ENCODE peak calls at places on chromosomes 13 and 19, in five cellular contexts. One of them, this sample, is unnamed.

GRCh38 chr13:90999401-90999800 is 348.1 kb upstream of the MIR17HG start:
- DNase-seq in cardiac muscle cell: no peak
- DNase-seq in mammary epithelial cell: no peak
- DNase-seq in PC-3: no peak
- DNase-seq in lower lobe of right lung: no peak
- DNase-seq in this sample: no peak

GRCh38 chr13:28716511-28716910 is 2.3 kb downstream of the SLC46A3 start:
- DNase-seq in cardiac muscle cell: no peak
- DNase-seq in mammary epithelial cell: peak
- DNase-seq in PC-3: peak
- DNase-seq in lower lobe of right lung: no peak
- DNase-seq in this sample: peak

GRCh38 chr19:49113762-49114629 is at the start of gene LIN7B:
- DNase-seq in cardiac muscle cell: peak
- DNase-seq in mammary epithelial cell: peak
- DNase-seq in PC-3: peak
- DNase-seq in lower lobe of right lung: peak
- DNase-seq in this sample: peak

GRCh38 chr19:46460981-46461380 is 10.4 kb downstream of the PNMA8A start:
- DNase-seq in cardiac muscle cell: no peak
- DNase-seq in mammary epithelial cell: peak
- DNase-seq in PC-3: no peak
- DNase-seq in lower lobe of right lung: no peak
- DNase-seq in this sample: no peak

GRCh38 chr13:35356572-35356971 is 119.9 kb downstream of the MAB21L1 start:
- DNase-seq in cardiac muscle cell: no peak
- DNase-seq in mammary epithelial cell: no peak
- DNase-seq in PC-3: no peak
- DNase-seq in lower lobe of right lung: peak
- DNase-seq in this sample: no peak

GRCh38 chr13:108263961-108264360 is 5.6 kb upstream of the TNFSF13B start:
- DNase-seq in cardiac muscle cell: no peak
- DNase-seq in mammary epithelial cell: no peak
- DNase-seq in PC-3: no peak
- DNase-seq in lower lobe of right lung: no peak
- DNase-seq in this sample: no peak

GRCh38 chr19:46896076-46896794 is 35.4 kb downstream of the ARHGAP35 start:
- DNase-seq in cardiac muscle cell: no peak
- DNase-seq in mammary epithelial cell: no peak
- DNase-seq in PC-3: no peak
- DNase-seq in lower lobe of right lung: peak
- DNase-seq in this sample: peak

GRCh38 chr13:85586422-85586831 is 212.8 kb downstream of the SLITRK6 start:
- DNase-seq in cardiac muscle cell: no peak
- DNase-seq in mammary epithelial cell: peak
- DNase-seq in PC-3: peak
- DNase-seq in lower lobe of right lung: no peak
- DNase-seq in this sample: peak

GRCh38 chr13:78100481-78100880 is 181.8 kb upstream of the EDNRB start:
- DNase-seq in cardiac muscle cell: no peak
- DNase-seq in mammary epithelial cell: no peak
- DNase-seq in PC-3: no peak
- DNase-seq in lower lobe of right lung: no peak
- DNase-seq in this sample: no peak

GRCh38 chr19:33493401-33494275 is 28.0 kb downstream of the PEPD start:
- DNase-seq in cardiac muscle cell: no peak
- DNase-seq in mammary epithelial cell: no peak
- DNase-seq in PC-3: no peak
- DNase-seq in lower lobe of right lung: peak
- DNase-seq in this sample: no peak

GRCh38 chr13:77343841-77344240 is 16.9 kb upstream of the MYCBP2 start:
- DNase-seq in cardiac muscle cell: no peak
- DNase-seq in mammary epithelial cell: no peak
- DNase-seq in PC-3: peak
- DNase-seq in lower lobe of right lung: no peak
- DNase-seq in this sample: no peak

GRCh38 chr19:18469245-18470107 is 31.5 kb upstream of the ISYNA1 start:
- DNase-seq in cardiac muscle cell: peak
- DNase-seq in mammary epithelial cell: no peak
- DNase-seq in PC-3: peak
- DNase-seq in lower lobe of right lung: peak
- DNase-seq in this sample: peak

GRCh38 chr19:54279441-54279962 is 1.4 kb downstream of the LILRB2 start:
- DNase-seq in cardiac muscle cell: no peak
- DNase-seq in mammary epithelial cell: no peak
- DNase-seq in PC-3: no peak
- DNase-seq in lower lobe of right lung: no peak
- DNase-seq in this sample: no peak

GRCh38 chr13:30877335-30877734 is 28.7 kb upstream of the MEDAG start:
- DNase-seq in cardiac muscle cell: no peak
- DNase-seq in mammary epithelial cell: no peak
- DNase-seq in PC-3: no peak
- DNase-seq in lower lobe of right lung: no peak
- DNase-seq in this sample: peak

GRCh38 chr13:74090397-74090796 is 43.8 kb downstream of the KLF12 start:
- DNase-seq in cardiac muscle cell: no peak
- DNase-seq in mammary epithelial cell: peak
- DNase-seq in PC-3: peak
- DNase-seq in lower lobe of right lung: no peak
- DNase-seq in this sample: no peak

GRCh38 chr13:94323746-94324408 is 155.6 kb downstream of the DCT start:
- DNase-seq in cardiac muscle cell: no peak
- DNase-seq in mammary epithelial cell: no peak
- DNase-seq in PC-3: no peak
- DNase-seq in lower lobe of right lung: no peak
- DNase-seq in this sample: no peak

GRCh38 chr13:31824705-31825512 is 85.6 kb downstream of the RXFP2 start:
- DNase-seq in cardiac muscle cell: no peak
- DNase-seq in mammary epithelial cell: no peak
- DNase-seq in PC-3: peak
- DNase-seq in lower lobe of right lung: no peak
- DNase-seq in this sample: peak

GRCh38 chr13:94712287-94712811 is at the start of gene SOX21:
- DNase-seq in cardiac muscle cell: no peak
- DNase-seq in mammary epithelial cell: peak
- DNase-seq in PC-3: peak
- DNase-seq in lower lobe of right lung: no peak
- DNase-seq in this sample: no peak

GRCh38 chr19:54138777-54139256 is 1.3 kb downstream of the CNOT3 start:
- DNase-seq in cardiac muscle cell: no peak
- DNase-seq in mammary epithelial cell: no peak
- DNase-seq in PC-3: no peak
- DNase-seq in lower lobe of right lung: no peak
- DNase-seq in this sample: no peak

GRCh38 chr19:50889638-50890037 is 16.4 kb downstream of the KLK2 start:
- DNase-seq in cardiac muscle cell: no peak
- DNase-seq in mammary epithelial cell: no peak
- DNase-seq in PC-3: peak
- DNase-seq in lower lobe of right lung: no peak
- DNase-seq in this sample: no peak

GRCh38 chr19:16293133-16294085 is 31.2 kb upstream of the KLF2 start:
- DNase-seq in cardiac muscle cell: no peak
- DNase-seq in mammary epithelial cell: no peak
- DNase-seq in PC-3: peak
- DNase-seq in lower lobe of right lung: no peak
- DNase-seq in this sample: peak

GRCh38 chr13:30805603-30806011 is 70.3 kb downstream of the ALOX5AP start:
- DNase-seq in cardiac muscle cell: peak
- DNase-seq in mammary epithelial cell: peak
- DNase-seq in PC-3: no peak
- DNase-seq in lower lobe of right lung: no peak
- DNase-seq in this sample: no peak

GRCh38 chr19:6948884-6949283 is 61.5 kb downstream of the ADGRE1 start:
- DNase-seq in cardiac muscle cell: no peak
- DNase-seq in mammary epithelial cell: no peak
- DNase-seq in PC-3: no peak
- DNase-seq in lower lobe of right lung: no peak
- DNase-seq in this sample: no peak

GRCh38 chr19:6955082-6955481 is 66.1 kb downstream of the MBD3L2B start:
- DNase-seq in cardiac muscle cell: no peak
- DNase-seq in mammary epithelial cell: no peak
- DNase-seq in PC-3: no peak
- DNase-seq in lower lobe of right lung: no peak
- DNase-seq in this sample: no peak

GRCh38 chr19:6947745-6948144 is 60.4 kb downstream of the ADGRE1 start:
- DNase-seq in cardiac muscle cell: no peak
- DNase-seq in mammary epithelial cell: no peak
- DNase-seq in PC-3: peak
- DNase-seq in lower lobe of right lung: no peak
- DNase-seq in this sample: peak

GRCh38 chr19:6956573-6956972 is 64.7 kb downstream of the MBD3L2B start:
- DNase-seq in cardiac muscle cell: no peak
- DNase-seq in mammary epithelial cell: no peak
- DNase-seq in PC-3: no peak
- DNase-seq in lower lobe of right lung: no peak
- DNase-seq in this sample: no peak

GRCh38 chr19:6952956-6953355 is 65.6 kb downstream of the ADGRE1 start:
- DNase-seq in cardiac muscle cell: no peak
- DNase-seq in mammary epithelial cell: no peak
- DNase-seq in PC-3: no peak
- DNase-seq in lower lobe of right lung: no peak
- DNase-seq in this sample: no peak
- TF ChIP-seq CTCF in cardiac muscle cell: no peak
- TF ChIP-seq CTCF in mammary epithelial cell: no peak
- TF ChIP-seq CTCF in PC-3: no peak
- TF ChIP-seq CTCF in lower lobe of right lung: no peak
- TF ChIP-seq CTCF in this sample: no peak

DNA sequence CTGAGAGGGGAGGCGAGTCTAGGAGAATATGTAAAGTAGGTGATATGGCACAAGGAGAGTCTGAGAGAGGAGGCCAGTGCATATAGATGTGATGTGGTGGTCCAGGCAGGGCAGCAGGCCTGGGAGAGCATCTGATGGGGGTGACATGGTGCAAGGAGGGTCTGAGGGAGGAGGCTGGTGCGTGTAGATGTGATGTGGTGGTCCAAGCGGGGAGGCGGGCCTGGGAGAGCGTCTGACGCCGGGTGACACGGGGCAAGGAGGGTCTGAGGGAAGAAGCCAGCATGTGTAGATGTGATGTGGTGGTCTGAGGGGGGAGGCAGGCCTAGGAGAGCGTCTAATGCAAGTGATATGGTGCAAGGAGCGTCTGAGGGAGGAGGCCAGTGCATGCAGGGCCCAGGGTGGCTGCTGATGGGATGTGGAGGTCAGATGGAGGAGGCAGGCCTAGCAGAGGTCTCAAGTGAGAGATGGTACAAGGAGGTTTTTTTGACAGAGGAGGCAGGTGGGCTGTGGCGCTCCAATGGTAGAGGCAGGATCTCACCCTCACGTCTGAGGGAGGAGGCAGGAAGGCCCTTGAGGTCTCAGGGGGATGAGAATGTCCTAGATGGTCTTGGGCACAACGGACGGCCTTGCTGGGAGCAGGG is 16.2 kb downstream of the NFIC start:
- DNase-seq in cardiac muscle cell: no peak
- DNase-seq in mammary epithelial cell: no peak
- DNase-seq in PC-3: no peak
- DNase-seq in lower lobe of right lung: no peak
- DNase-seq in this sample: no peak
- H3K4me3 ChIP-seq in cardiac muscle cell: no peak
- H3K4me3 ChIP-seq in mammary epithelial cell: no peak
- H3K4me3 ChIP-seq in PC-3: no peak
- H3K4me3 ChIP-seq in lower lobe of right lung: no peak
- H3K4me3 ChIP-seq in this sample: no peak

GRCh38 chr19:19513671-19514070 is 1.7 kb downstream of the TSSK6 start:
- DNase-seq in cardiac muscle cell: no peak
- DNase-seq in mammary epithelial cell: no peak
- DNase-seq in PC-3: no peak
- DNase-seq in lower lobe of right lung: no peak
- DNase-seq in this sample: no peak

GRCh38 chr19:19517235-19517619 is 1.2 kb downstream of the NDUFA13 start:
- DNase-seq in cardiac muscle cell: no peak
- DNase-seq in mammary epithelial cell: no peak
- DNase-seq in PC-3: no peak
- DNase-seq in lower lobe of right lung: no peak
- DNase-seq in this sample: no peak

GRCh38 chr19:19515764-19516519 is at the start of gene NDUFA13:
- DNase-seq in cardiac muscle cell: peak
- DNase-seq in mammary epithelial cell: peak
- DNase-seq in PC-3: peak
- DNase-seq in lower lobe of right lung: peak
- DNase-seq in this sample: peak

GRCh38 chr19:19514215-19514633 is 1.1 kb downstream of the TSSK6 start:
- DNase-seq in cardiac muscle cell: no peak
- DNase-seq in mammary epithelial cell: no peak
- DNase-seq in PC-3: no peak
- DNase-seq in lower lobe of right lung: no peak
- DNase-seq in this sample: peak

GRCh38 chr19:19514881-19515763 is at the start of gene TSSK6:
- DNase-seq in cardiac muscle cell: no peak
- DNase-seq in mammary epithelial cell: no peak
- DNase-seq in PC-3: peak
- DNase-seq in lower lobe of right lung: no peak
- DNase-seq in this sample: no peak
- TF ChIP-seq CTCF in cardiac muscle cell: no peak
- TF ChIP-seq CTCF in mammary epithelial cell: peak
- TF ChIP-seq CTCF in PC-3: peak
- TF ChIP-seq CTCF in lower lobe of right lung: no peak
- TF ChIP-seq CTCF in this sample: peak

GRCh38 chr19:8460516-8461298 is 15.9 kb downstream of the HNRNPM start:
- DNase-seq in cardiac muscle cell: no peak
- DNase-seq in mammary epithelial cell: no peak
- DNase-seq in PC-3: no peak
- DNase-seq in lower lobe of right lung: no peak
- DNase-seq in this sample: no peak
- H3K4me3 ChIP-seq in cardiac muscle cell: no peak
- H3K4me3 ChIP-seq in mammary epithelial cell: no peak
- H3K4me3 ChIP-seq in PC-3: peak
- H3K4me3 ChIP-seq in lower lobe of right lung: peak
- H3K4me3 ChIP-seq in this sample: no peak

GRCh38 chr13:109297628-109298027 is 488.8 kb downstream of the IRS2 start:
- DNase-seq in cardiac muscle cell: no peak
- DNase-seq in mammary epithelial cell: peak
- DNase-seq in PC-3: no peak
- DNase-seq in lower lobe of right lung: no peak
- DNase-seq in this sample: peak
- TF ChIP-seq CTCF in cardiac muscle cell: no peak
- TF ChIP-seq CTCF in mammary epithelial cell: no peak
- TF ChIP-seq CTCF in PC-3: no peak
- TF ChIP-seq CTCF in lower lobe of right lung: no peak
- TF ChIP-seq CTCF in this sample: no peak